ENCODE peak calls at places on chromosomes 2 and 18, in five cellular contexts. M, E, F, G and T are unnamed samples.

GRCh38 chr18:10860937-10861336 is 288.4 kb downstream of the PIEZO2 start:
- DNase-seq in E (no peak), M (no peak), G (no peak), F (peak), T (no peak)

GRCh38 chr2:65402339-65402738 is 30.1 kb downstream of the SPRED2 start:
- DNase-seq in E (no peak), M (no peak), G (no peak), F (no peak), T (no peak)

GRCh38 chr2:128408349-128409305 is 90.0 kb upstream of the HS6ST1 start:
- DNase-seq in G (peak), M (no peak), F (no peak), E (no peak), T (peak)

GRCh38 chr2:46097714-46098480 is 199.3 kb upstream of the EPAS1 start:
- DNase-seq in G (peak), F (no peak), M (no peak), E (peak), T (peak)

GRCh38 chr2:221676566-221677172 is 104.6 kb upstream of the EPHA4 start:
- DNase-seq in M (no peak), F (peak), E (no peak), G (no peak), T (peak)

GRCh38 chr2:6999161-6999877 is 82.1 kb downstream of the RNF144A start:
- DNase-seq in F (no peak), G (no peak), M (no peak), E (no peak), T (no peak)

GRCh38 chr2:34254272-34254882 is 655.3 kb upstream of the FAM98A start:
- DNase-seq in M (no peak), E (no peak), G (no peak), F (no peak), T (no peak)

GRCh38 chr2:134448650-134449049 is 194.8 kb downstream of the MGAT5 start:
- DNase-seq in F (no peak), M (no peak), G (no peak), E (no peak), T (no peak)

GRCh38 chr18:53819174-53819573 is 405.3 kb downstream of the MBD2 start:
- DNase-seq in G (no peak), F (no peak), E (no peak), M (no peak), T (no peak)

GRCh38 chr18:62710417-62710816 is 4.9 kb upstream of the PHLPP1 start:
- DNase-seq in G (peak), E (no peak), M (no peak), F (no peak), T (no peak)

GRCh38 chr18:71388148-71388547 is 1099.3 kb downstream of the SOCS6 start:
- DNase-seq in E (no peak), F (no peak), M (no peak), G (no peak), T (no peak)